ENCODE peak calls at places on chromosome 2, in nine cellular contexts. One of them, this sample, is unnamed.

GRCh38 chr2:158178646-158179045 is 77.0 kb downstream of the UPP2 start:
- DNase-seq in NCI-H1092 treated with DMSO at 0.1 percent for 48 hours: no peak
- DNase-seq in activated CD4-positive, alpha-beta T cell treated with anti-CD3 and anti-CD28 coated beads, Interleukin-2, amount 50 U/mL, for 48 hours: no peak
- DNase-seq in ACHN: no peak
- DNase-seq in B cell: no peak
- DNase-seq in T47D: no peak
- DNase-seq in stromal cell of bone marrow: no peak
- DNase-seq in EL: no peak
- DNase-seq in neural progenitor cell: no peak
- DNase-seq in this sample: no peak

GRCh38 chr2:71800106-71800809 is 346.9 kb downstream of the DYSF start:
- DNase-seq in stromal cell of bone marrow: no peak
- DNase-seq in T47D: no peak
- DNase-seq in activated CD4-positive, alpha-beta T cell treated with anti-CD3 and anti-CD28 coated beads, Interleukin-2, amount 50 U/mL, for 48 hours: no peak
- DNase-seq in neural progenitor cell: no peak
- DNase-seq in EL: no peak
- DNase-seq in NCI-H1092 treated with DMSO at 0.1 percent for 48 hours: no peak
- DNase-seq in ACHN: no peak
- DNase-seq in B cell: no peak
- DNase-seq in this sample: no peak

GRCh38 chr2:120246546-120247300 is 5.9 kb upstream of the RALB start:
- DNase-seq in neural progenitor cell: no peak
- DNase-seq in EL: no peak
- DNase-seq in NCI-H1092 treated with DMSO at 0.1 percent for 48 hours: peak
- DNase-seq in activated CD4-positive, alpha-beta T cell treated with anti-CD3 and anti-CD28 coated beads, Interleukin-2, amount 50 U/mL, for 48 hours: no peak
- DNase-seq in ACHN: no peak
- DNase-seq in stromal cell of bone marrow: no peak
- DNase-seq in B cell: no peak
- DNase-seq in T47D: no peak
- DNase-seq in this sample: peak

GRCh38 chr2:218648473-218649100 is 10.8 kb downstream of the ZNF142 start:
- DNase-seq in B cell: peak
- DNase-seq in EL: peak
- DNase-seq in T47D: peak
- DNase-seq in neural progenitor cell: peak
- DNase-seq in NCI-H1092 treated with DMSO at 0.1 percent for 48 hours: peak
- DNase-seq in stromal cell of bone marrow: peak
- DNase-seq in activated CD4-positive, alpha-beta T cell treated with anti-CD3 and anti-CD28 coated beads, Interleukin-2, amount 50 U/mL, for 48 hours: peak
- DNase-seq in ACHN: peak
- DNase-seq in this sample: peak

GRCh38 chr2:191869178-191869577 is 22.3 kb upstream of the CAVIN2 start:
- DNase-seq in activated CD4-positive, alpha-beta T cell treated with anti-CD3 and anti-CD28 coated beads, Interleukin-2, amount 50 U/mL, for 48 hours: no peak
- DNase-seq in NCI-H1092 treated with DMSO at 0.1 percent for 48 hours: peak
- DNase-seq in EL: peak
- DNase-seq in T47D: peak
- DNase-seq in stromal cell of bone marrow: no peak
- DNase-seq in ACHN: peak
- DNase-seq in neural progenitor cell: peak
- DNase-seq in B cell: no peak
- DNase-seq in this sample: peak

GRCh38 chr2:186882511-186883071 is 33.6 kb upstream of the ZSWIM2 start:
- DNase-seq in B cell: no peak
- DNase-seq in neural progenitor cell: peak
- DNase-seq in stromal cell of bone marrow: no peak
- DNase-seq in EL: no peak
- DNase-seq in ACHN: no peak
- DNase-seq in activated CD4-positive, alpha-beta T cell treated with anti-CD3 and anti-CD28 coated beads, Interleukin-2, amount 50 U/mL, for 48 hours: no peak
- DNase-seq in T47D: no peak
- DNase-seq in NCI-H1092 treated with DMSO at 0.1 percent for 48 hours: no peak
- DNase-seq in this sample: no peak

GRCh38 chr2:67289921-67290371 is 107.2 kb upstream of the ETAA1 start:
- DNase-seq in neural progenitor cell: no peak
- DNase-seq in NCI-H1092 treated with DMSO at 0.1 percent for 48 hours: no peak
- DNase-seq in T47D: no peak
- DNase-seq in B cell: no peak
- DNase-seq in EL: peak
- DNase-seq in stromal cell of bone marrow: no peak
- DNase-seq in ACHN: peak
- DNase-seq in activated CD4-positive, alpha-beta T cell treated with anti-CD3 and anti-CD28 coated beads, Interleukin-2, amount 50 U/mL, for 48 hours: no peak
- DNase-seq in this sample: no peak

GRCh38 chr2:101571951-101572350 is 97.0 kb upstream of the RFX8 start:
- DNase-seq in EL: no peak
- DNase-seq in stromal cell of bone marrow: no peak
- DNase-seq in ACHN: no peak
- DNase-seq in B cell: no peak
- DNase-seq in neural progenitor cell: no peak
- DNase-seq in activated CD4-positive, alpha-beta T cell treated with anti-CD3 and anti-CD28 coated beads, Interleukin-2, amount 50 U/mL, for 48 hours: no peak
- DNase-seq in NCI-H1092 treated with DMSO at 0.1 percent for 48 hours: no peak
- DNase-seq in T47D: no peak
- DNase-seq in this sample: no peak

GRCh38 chr2:49080681-49081080 is 73.6 kb downstream of the FSHR start:
- DNase-seq in activated CD4-positive, alpha-beta T cell treated with anti-CD3 and anti-CD28 coated beads, Interleukin-2, amount 50 U/mL, for 48 hours: no peak
- DNase-seq in NCI-H1092 treated with DMSO at 0.1 percent for 48 hours: no peak
- DNase-seq in neural progenitor cell: peak
- DNase-seq in stromal cell of bone marrow: no peak
- DNase-seq in EL: no peak
- DNase-seq in T47D: no peak
- DNase-seq in B cell: no peak
- DNase-seq in ACHN: no peak
- DNase-seq in this sample: no peak

GRCh38 chr2:10764101-10764785 is 42.8 kb downstream of the ATP6V1C2 start:
- DNase-seq in neural progenitor cell: peak
- DNase-seq in stromal cell of bone marrow: no peak
- DNase-seq in B cell: no peak
- DNase-seq in NCI-H1092 treated with DMSO at 0.1 percent for 48 hours: no peak
- DNase-seq in T47D: no peak
- DNase-seq in activated CD4-positive, alpha-beta T cell treated with anti-CD3 and anti-CD28 coated beads, Interleukin-2, amount 50 U/mL, for 48 hours: no peak
- DNase-seq in EL: no peak
- DNase-seq in ACHN: no peak
- DNase-seq in this sample: no peak

This sample was measured in NCI-H82.